ENCODE peak calls at places on chromosomes 2 and 18, in four cellular contexts. One of them, this sample, is unnamed.

GRCh38 chr18:32576296-32576916 is 105.7 kb upstream of the GAREM1 start:
- DNase-seq in epithelial cell of proximal tubule: no peak
- DNase-seq in HTR-8/SVneo: no peak
- DNase-seq in NCI-H2171 treated with DMSO at 0.1 percent for 48 hours: no peak
- DNase-seq in this sample: peak; percentile 8

GRCh38 chr2:236369606-236370005 is 105.4 kb upstream of the ASB18 start:
- DNase-seq in NCI-H2171 treated with DMSO at 0.1 percent for 48 hours: no peak
- DNase-seq in epithelial cell of proximal tubule: no peak
- DNase-seq in HTR-8/SVneo: no peak
- DNase-seq in this sample: no peak

GRCh38 chr2:241818229-241818942 is 9.4 kb downstream of the NEU4 start:
- DNase-seq in epithelial cell of proximal tubule: no peak
- DNase-seq in NCI-H2171 treated with DMSO at 0.1 percent for 48 hours: no peak
- DNase-seq in HTR-8/SVneo: no peak
- DNase-seq in this sample: no peak

GRCh38 chr2:96772903-96773675 is 12.4 kb downstream of the CNNM4 start:
- DNase-seq in epithelial cell of proximal tubule: no peak
- DNase-seq in NCI-H2171 treated with DMSO at 0.1 percent for 48 hours: no peak
- DNase-seq in HTR-8/SVneo: no peak
- DNase-seq in this sample: no peak

GRCh38 chr2:224657349-224657748 is 58.8 kb downstream of the CCDC195 start:
- DNase-seq in HTR-8/SVneo: no peak
- DNase-seq in epithelial cell of proximal tubule: no peak
- DNase-seq in NCI-H2171 treated with DMSO at 0.1 percent for 48 hours: no peak
- DNase-seq in this sample: no peak

GRCh38 chr2:232541195-232541960 is 1.9 kb downstream of the CHRNG start:
- DNase-seq in epithelial cell of proximal tubule: no peak
- DNase-seq in HTR-8/SVneo: no peak
- DNase-seq in NCI-H2171 treated with DMSO at 0.1 percent for 48 hours: no peak
- DNase-seq in this sample: no peak

GRCh38 chr2:190853659-190854386 is 26.8 kb upstream of the GLS start:
- DNase-seq in NCI-H2171 treated with DMSO at 0.1 percent for 48 hours: no peak
- DNase-seq in epithelial cell of proximal tubule: no peak
- DNase-seq in HTR-8/SVneo: no peak
- DNase-seq in this sample: no peak

GRCh38 chr2:105038383-105039061 is 653 bp downstream of the MRPS9 start:
- DNase-seq in NCI-H2171 treated with DMSO at 0.1 percent for 48 hours: peak; percentile 49
- DNase-seq in HTR-8/SVneo: peak; percentile 3
- DNase-seq in epithelial cell of proximal tubule: no peak
- DNase-seq in this sample: no peak

GRCh38 chr2:180255981-180256380 is 248.9 kb upstream of the CWC22 start:
- DNase-seq in NCI-H2171 treated with DMSO at 0.1 percent for 48 hours: no peak
- DNase-seq in epithelial cell of proximal tubule: no peak
- DNase-seq in HTR-8/SVneo: no peak
- DNase-seq in this sample: no peak

GRCh38 chr2:96763511-96764252 is 3.0 kb downstream of the CNNM4 start:
- DNase-seq in epithelial cell of proximal tubule: no peak
- DNase-seq in NCI-H2171 treated with DMSO at 0.1 percent for 48 hours: peak; percentile 36
- DNase-seq in HTR-8/SVneo: peak; percentile 85
- DNase-seq in this sample: no peak

This sample was measured in brain microvascular endothelial cell.